ENCODE peak calls at places on chromosomes 12 and 14, in eight cellular contexts. K is lower leg skin; E is iPS DF 6.9; B is fibroblast of mammary gland; S is effector memory CD4-positive, alpha-beta T cell; Q is neural progenitor cell; R is CD4-positive, CD25-positive, alpha-beta regulatory T cell; F is choroid plexus epithelial cell. J is an unnamed sample.

GRCh38 chr12:6646276-6647082 is 753 bp downstream of the ACRBP start:
- DNase-seq in R (no peak), K (no peak), S (no peak), E (no peak), Q (no peak), F (no peak), B (no peak), J (no peak)

GRCh38 chr12:94174576-94174975 is 26.2 kb downstream of the PLXNC1 start:
- DNase-seq in E (no peak), R (peak; percentile 63), B (no peak), Q (no peak), F (no peak), K (peak; percentile 38), S (no peak), J (peak; percentile 27)

GRCh38 chr12:5493018-5493417 is 61.1 kb downstream of the NTF3 start:
- DNase-seq in F (no peak), Q (peak; percentile 28), S (no peak), B (no peak), E (no peak), K (no peak), R (no peak), J (no peak)

GRCh38 chr12:77325505-77325904 is 260.1 kb upstream of the E2F7 start:
- DNase-seq in R (no peak), B (no peak), K (no peak), S (no peak), F (no peak), E (no peak), Q (peak; percentile 62), J (peak; percentile 52)

GRCh38 chr14:94540031-94540794 is 21.0 kb upstream of the SERPINA4 start:
- DNase-seq in K (peak; percentile 12), R (no peak), F (peak; percentile 89), E (no peak), S (no peak), B (peak; percentile 25), Q (peak; percentile 19), J (no peak)

GRCh38 chr12:93943766-93944165 is 204.6 kb upstream of the PLXNC1 start:
- DNase-seq in B (peak; percentile 72), Q (no peak), S (no peak), K (peak; percentile 51), R (no peak), E (no peak), F (peak; percentile 36), J (peak; percentile 48)

GRCh38 chr14:61476737-61477410 is 155.5 kb downstream of the PRKCH start:
- DNase-seq in E (no peak), Q (no peak), K (peak; percentile 67), F (peak; percentile 99), B (peak; percentile 95), R (peak; percentile 94), S (peak; percentile 62), J (no peak)

GRCh38 chr12:30437044-30437443 is 258.6 kb downstream of the IPO8 start:
- DNase-seq in R (no peak), S (no peak), E (no peak), F (no peak), Q (no peak), B (peak; percentile 40), K (no peak), J (no peak)

GRCh38 chr14:64580451-64580850 is 30.7 kb downstream of the PPP1R36 start:
- DNase-seq in B (no peak), E (no peak), F (peak; percentile 54), Q (no peak), R (no peak), S (no peak), K (no peak), J (no peak)

GRCh38 chr12:106492893-106493292 is 89.9 kb upstream of the RFX4 start:
- DNase-seq in F (no peak), Q (no peak), R (no peak), E (no peak), B (no peak), K (no peak), S (no peak), J (no peak)

GRCh38 chr12:2675776-2676175 is 119.0 kb upstream of the FKBP4 start:
- DNase-seq in E (no peak), F (no peak), K (no peak), B (no peak), Q (no peak), R (no peak), S (no peak), J (no peak)

GRCh38 chr12:92898755-92899154 is 30.3 kb downstream of the EEA1 start:
- DNase-seq in K (no peak), B (peak; percentile 58), R (no peak), F (peak; percentile 23), E (no peak), Q (no peak), S (no peak), J (no peak)

GRCh38 chr14:92613008-92613658 is 99.6 kb downstream of the RIN3 start:
- DNase-seq in E (peak; percentile 43), K (no peak), F (peak; percentile 20), S (peak; percentile 19), B (no peak), Q (peak; percentile 78), R (peak; percentile 75), J (peak; percentile 63)

GRCh38 chr12:60710246-60710645 is 1114.4 kb downstream of the SLC16A7 start:
- DNase-seq in R (no peak), E (no peak), K (no peak), Q (no peak), S (no peak), F (no peak), B (no peak), J (no peak)

GRCh38 chr12:124914392-124915248 is at the start of gene UBC:
- DNase-seq in Q (peak; percentile 95), F (peak; percentile 97), K (peak; percentile 92), E (peak; percentile 68), S (peak; percentile 81), B (peak; percentile 90), R (peak; percentile 94), J (peak; percentile 89)

GRCh38 chr12:55812088-55812487 is 5.4 kb downstream of the SARNP start:
- DNase-seq in B (no peak), S (no peak), R (no peak), F (no peak), E (no peak), K (no peak), Q (no peak), J (no peak)

GRCh38 chr14:21781543-21781942 is 107.9 kb upstream of the OR4E1 start:
- DNase-seq in K (no peak), R (no peak), S (no peak), B (no peak), Q (no peak), E (no peak), F (no peak), J (no peak)
- H3K4me3 ChIP-seq in K (no peak overlapping the region), R (no peak overlapping the region), S (no peak overlapping the region), B (no peak overlapping the region), Q (no peak overlapping the region), E (no peak overlapping the region), F (no peak overlapping the region), J (no peak overlapping the region)

GRCh38 chr12:123269395-123269892 is 2.2 kb downstream of the CDK2AP1 start:
- DNase-seq in B (peak; percentile 59), K (no peak), F (peak; percentile 62), Q (peak; percentile 93), R (peak; percentile 39), E (no peak), S (no peak), J (peak; percentile 91)
- H3K4me3 ChIP-seq in B (peak overlapping the region; percentile 77), K (no peak overlapping the region), F (peak overlapping the region; percentile 82), Q (peak overlapping the region; percentile 88), R (no peak overlapping the region), E (peak overlapping the region; percentile 92), S (peak overlapping the region; percentile 62), J (peak overlapping the region; percentile 98)

GRCh38 chr14:91350813-91351507 is 66.7 kb downstream of the CCDC88C start:
- DNase-seq in E (no peak), B (peak; percentile 4), S (peak; percentile 52), Q (no peak), K (no peak), R (peak; percentile 92), F (no peak), J (no peak)

GRCh38 chr14:91348861-91349465 is 68.7 kb downstream of the CCDC88C start:
- DNase-seq in B (peak; percentile 7), F (no peak), E (no peak), R (no peak), K (no peak), Q (no peak), S (no peak), J (peak; percentile 7)

GRCh38 chr14:91351508-91351853 is 66.1 kb downstream of the CCDC88C start:
- DNase-seq in S (no peak), B (no peak), R (no peak), F (no peak), K (no peak), Q (no peak), E (no peak), J (peak; percentile 47)

GRCh38 chr14:91349481-91350074 is 68.0 kb downstream of the CCDC88C start:
- DNase-seq in S (peak; percentile 72), F (no peak), K (no peak), R (peak; percentile 87), B (no peak), Q (no peak), E (no peak), J (no peak)

DNA sequence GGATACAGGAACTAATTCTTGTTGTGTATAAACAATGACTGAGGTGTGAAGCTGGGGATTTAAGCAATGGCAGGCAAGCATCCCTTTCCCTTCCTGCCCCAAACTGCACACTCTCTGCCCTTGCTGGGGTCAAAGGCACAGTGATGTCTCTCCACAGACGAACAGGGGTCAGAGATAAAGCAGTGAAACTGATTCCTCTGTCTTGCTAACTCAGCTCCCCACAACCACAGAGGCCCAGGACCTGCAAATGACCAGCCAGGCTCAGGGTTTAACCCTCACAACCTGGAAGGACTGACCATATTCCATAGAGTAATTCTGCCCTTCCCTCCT is 67.2 kb downstream of the CCDC88C start:
- DNase-seq in E (no peak), S (no peak), R (peak; percentile 27), K (no peak), F (no peak), Q (no peak), B (no peak), J (no peak)
- H3K4me3 ChIP-seq in E (no peak overlapping the region), S (peak overlapping the region; percentile 38), R (peak overlapping the region; percentile 79), K (no peak overlapping the region), F (no peak overlapping the region), Q (no peak overlapping the region), B (no peak overlapping the region), J (no peak overlapping the region)

GRCh38 chr12:63149884-63150254 is 1.1 kb downstream of the AVPR1A start:
- DNase-seq in Q (peak; percentile 17), F (no peak), B (no peak), K (no peak), R (no peak), E (no peak), S (no peak), J (no peak)
- H3K4me3 ChIP-seq in Q (peak overlapping the region; percentile 55), F (no peak overlapping the region), B (no peak overlapping the region), K (no peak overlapping the region), R (no peak overlapping the region), E (peak overlapping the region; percentile 45), S (no peak overlapping the region), J (peak overlapping the region; percentile 68)